ENCODE peak calls at places on chromosomes 1 and 21, in four cellular contexts. C, U, M and R are unnamed samples.

GRCh38 chr1:188270497-188270896 is 1441.7 kb downstream of the PLA2G4A start:
- DNase-seq in U (no peak), C (no peak), M (no peak), R (no peak)

GRCh38 chr1:110383311-110383990 is 7.4 kb downstream of the SLC16A4 start:
- DNase-seq in M (no peak), C (no peak), U (no peak), R (no peak)

GRCh38 chr21:17903029-17903806 is 84.1 kb upstream of the C21orf91 start:
- DNase-seq in M (no peak), C (no peak), U (no peak), R (no peak)

GRCh38 chr1:152479792-152480595 is 30.6 kb upstream of the LCE5A start:
- DNase-seq in U (peak; percentile 20), M (peak; percentile 65), C (no peak), R (no peak)

GRCh38 chr1:180643693-180644092 is 11.9 kb downstream of the XPR1 start:
- DNase-seq in C (no peak), U (no peak), M (no peak), R (no peak)

GRCh38 chr1:240107058-240107684 is 15.5 kb downstream of the FMN2 start:
- DNase-seq in C (no peak), M (no peak), U (no peak), R (no peak)

GRCh38 chr1:151166506-151166956 is 587 bp downstream of the SCNM1 start:
- DNase-seq in M (no peak), U (no peak), C (no peak), R (no peak)

GRCh38 chr1:61050541-61051454 is 31.6 kb upstream of the NFIA start:
- DNase-seq in C (no peak), U (no peak), M (peak; percentile 82), R (no peak)

GRCh38 chr1:232369451-232369850 is 260.5 kb downstream of the SIPA1L2 start:
- DNase-seq in M (no peak), C (no peak), U (no peak), R (no peak)

GRCh38 chr1:235401251-235401650 is 34.0 kb downstream of the TBCE start:
- DNase-seq in C (no peak), M (no peak), U (no peak), R (no peak)

GRCh38 chr1:242431786-242432185 is 92.7 kb downstream of the PLD5 start:
- DNase-seq in U (no peak), C (no peak), M (no peak), R (no peak)